ENCODE peak calls at places on chromosomes 6 and 20, in ten cellular contexts. S is activated effector memory CD4-positive, alpha-beta T cell treated with anti-CD3 and anti-CD28 coated beads, Interleukin-2, amount 50 U/mL, for 16 hours; F is renal cortical epithelial cell; Z is C1 segment of cervical spinal cord; D is M059J; L is choroid plexus epithelial cell; H is A172; P is AG08396; A is NCI-H1694; Y is mammary epithelial cell. N is an unnamed sample.

GRCh38 chr6:8375916-8376315 is 59.4 kb downstream of the SLC35B3 start:
- DNase-seq in D (peak; percentile 1), Y (peak; percentile 3), F (peak; percentile 16), S (no peak), H (no peak), P (no peak), L (no peak), Z (no peak), A (no peak), N (no peak)

GRCh38 chr20:63090052-63090451 is 83.3 kb upstream of the BHLHE23 start:
- DNase-seq in H (no peak), S (no peak), Z (no peak), L (no peak), A (no peak), P (no peak), D (no peak), F (no peak), Y (no peak), N (peak; percentile 18)

GRCh38 chr6:154726887-154727286 is 6.3 kb upstream of the SCAF8 start:
- DNase-seq in A (no peak), Z (no peak), L (no peak), P (no peak), D (no peak), Y (no peak), S (no peak), F (no peak), H (no peak), N (no peak)

GRCh38 chr20:23528867-23529431 is 38.0 kb downstream of the CST8 start:
- DNase-seq in A (no peak), H (peak; percentile 46), Y (peak; percentile 85), P (no peak), S (no peak), F (peak; percentile 65), Z (no peak), D (peak; percentile 33), L (no peak), N (no peak)

GRCh38 chr20:45459606-45460005 is 9.9 kb upstream of the WFDC2 start:
- DNase-seq in L (peak; percentile 18), Z (no peak), D (no peak), F (peak; percentile 13), H (no peak), P (no peak), S (no peak), A (no peak), Y (no peak), N (no peak)

GRCh38 chr20:11372831-11373230 is 544.9 kb upstream of the BTBD3 start:
- DNase-seq in D (peak; percentile 84), P (no peak), F (peak; percentile 48), A (no peak), H (no peak), L (no peak), Z (no peak), Y (no peak), S (no peak), N (no peak)

GRCh38 chr6:130033999-130034814 is 15.8 kb downstream of the L3MBTL3 start:
- DNase-seq in D (peak; percentile 92), H (peak; percentile 86), Y (peak; percentile 8), L (peak; percentile 65), S (peak; percentile 69), F (peak; percentile 45), Z (no peak), P (peak; percentile 68), A (no peak), N (no peak)

GRCh38 chr6:14444296-14444993 is 326.9 kb downstream of the CD83 start:
- DNase-seq in S (no peak), P (no peak), A (no peak), Z (no peak), Y (no peak), L (no peak), F (no peak), D (no peak), H (no peak), N (no peak)

GRCh38 chr6:132867055-132867454 is 52.7 kb downstream of the RPS12 start:
- DNase-seq in D (no peak), Y (no peak), H (no peak), L (peak; percentile 54), A (no peak), P (no peak), F (peak; percentile 35), S (no peak), Z (no peak), N (no peak)

GRCh38 chr6:162344935-162345599 is 382.5 kb downstream of the PRKN start:
- DNase-seq in L (peak; percentile 13), D (no peak), Z (no peak), F (peak; percentile 89), A (no peak), H (peak; percentile 22), Y (peak; percentile 78), S (no peak), P (no peak), N (no peak)

GRCh38 chr6:78768242-78768641 is 99.1 kb upstream of the IRAK1BP1 start:
- DNase-seq in Y (no peak), L (no peak), A (no peak), H (no peak), S (no peak), F (no peak), D (no peak), P (no peak), Z (no peak), N (no peak)

GRCh38 chr6:118356054-118356453 is 192.0 kb upstream of the PLN start:
- DNase-seq in A (no peak), Z (no peak), D (no peak), F (no peak), Y (no peak), H (no peak), S (no peak), L (peak; percentile 12), P (no peak), N (no peak)

GRCh38 chr20:32779500-32780215 is 17.5 kb downstream of the DNMT3B start:
- DNase-seq in D (no peak), F (no peak), H (no peak), S (no peak), A (no peak), L (no peak), Y (no peak), Z (no peak), P (no peak), N (no peak)

GRCh38 chr6:2524090-2524489 is 226.6 kb downstream of the MYLK4 start:
- DNase-seq in D (peak; percentile 27), P (no peak), L (no peak), H (no peak), Z (no peak), Y (no peak), S (no peak), F (no peak), A (no peak), N (no peak)

GRCh38 chr6:134065706-134066105 is 13.3 kb upstream of the SLC2A12 start:
- DNase-seq in A (no peak), D (peak; percentile 56), L (peak; percentile 47), S (no peak), Y (no peak), P (no peak), Z (no peak), F (no peak), H (peak; percentile 37), N (no peak)

GRCh38 chr6:26457407-26457795 is 354 bp upstream of the BTN2A1 start:
- DNase-seq in Y (no peak), L (no peak), A (no peak), F (no peak), S (no peak), H (no peak), Z (no peak), D (no peak), P (no peak), N (no peak)

GRCh38 chr6:167701010-167701409 is 125.7 kb upstream of the AFDN start:
- DNase-seq in D (no peak), L (no peak), H (no peak), A (no peak), Z (no peak), P (no peak), S (no peak), Y (no peak), F (no peak), N (no peak)

GRCh38 chr6:39266375-39266774 is 37.1 kb upstream of the KCNK5 start:
- DNase-seq in L (no peak), D (no peak), Z (no peak), A (no peak), S (no peak), Y (no peak), F (no peak), P (no peak), H (no peak), N (no peak)

GRCh38 chr20:24423291-24423690 is 46.1 kb upstream of the SYNDIG1 start:
- DNase-seq in S (no peak), F (no peak), P (no peak), D (no peak), Y (no peak), A (no peak), L (no peak), H (no peak), Z (no peak), N (no peak)

GRCh38 chr6:2829253-2829652 is 12.4 kb downstream of the SERPINB1 start:
- DNase-seq in Y (no peak), Z (no peak), A (no peak), S (no peak), D (no peak), F (no peak), L (no peak), H (no peak), P (no peak), N (no peak)

GRCh38 chr6:83411731-83412130 is 19.1 kb downstream of the ME1 start:
- DNase-seq in Z (no peak), A (no peak), Y (no peak), S (no peak), P (no peak), F (no peak), H (no peak), L (no peak), D (no peak), N (no peak)

GRCh38 chr20:33709398-33709797 is 10.7 kb downstream of the PXMP4 start:
- DNase-seq in L (no peak), Y (no peak), Z (no peak), P (peak; percentile 40), F (no peak), S (no peak), A (no peak), D (peak; percentile 45), H (peak; percentile 47), N (no peak)

GRCh38 chr6:37544530-37544929 is 44.8 kb upstream of the CCDC167 start:
- DNase-seq in D (no peak), Y (no peak), F (no peak), A (no peak), Z (no peak), S (no peak), P (no peak), L (no peak), H (no peak), N (no peak)

GRCh38 chr6:53714395-53714794 is 48.8 kb upstream of the KLHL31 start:
- DNase-seq in D (no peak), H (no peak), L (no peak), S (no peak), Z (no peak), Y (no peak), A (no peak), F (no peak), P (no peak), N (no peak)

GRCh38 chr6:107813555-107814194 is 10.4 kb downstream of the SCML4 start:
- DNase-seq in Z (no peak), L (no peak), A (no peak), Y (peak; percentile 94), D (peak; percentile 23), P (no peak), H (no peak), F (no peak), S (no peak), N (no peak)

GRCh38 chr6:126312013-126312665 is 27.8 kb upstream of the CENPW start:
- DNase-seq in L (peak; percentile 21), P (peak; percentile 12), Z (no peak), A (no peak), F (peak; percentile 28), Y (peak; percentile 43), H (peak; percentile 6), D (peak; percentile 50), S (no peak), N (no peak)

GRCh38 chr6:37092851-37093727 is 76.9 kb upstream of the PIM1 start:
- DNase-seq in S (no peak), Y (peak; percentile 68), P (no peak), Z (no peak), L (no peak), F (peak; percentile 65), A (no peak), D (no peak), H (no peak), N (no peak)

GRCh38 chr6:156582509-156582992 is 194.6 kb upstream of the ARID1B start:
- DNase-seq in F (no peak), Z (no peak), P (no peak), Y (peak; percentile 22), D (no peak), S (no peak), L (no peak), H (no peak), A (no peak), N (no peak)

N was measured in left lobe of liver.